ENCODE peak calls at places on chromosome X, in ten cellular contexts. J is GM13976, G is adrenal gland, U is HFF-Myc, N is fibroblast of lung, K is astrocyte, I is GM12878, A is cardiac fibroblast, L is astrocyte of the spinal cord, C is HCT116. T is an unnamed sample.

GRCh38 chrX:40166582-40166981 is 68.8 kb upstream of the BCOR start:
- DNase-seq in J (no peak), G (no peak), U (no peak), N (no peak), K (no peak), I (no peak), A (peak), L (peak), C (no peak), T (no peak)

GRCh38 chrX:20913760-20914159 is 460.5 kb upstream of the CNKSR2 start:
- DNase-seq in J (no peak), G (no peak), U (no peak), N (no peak), K (no peak), I (no peak), A (no peak), L (no peak), C (no peak), T (no peak)

GRCh38 chrX:47191331-47191730 is 2.3 kb upstream of the UBA1 start:
- DNase-seq in J (no peak), G (no peak), U (no peak), N (no peak), K (no peak), I (no peak), A (no peak), L (no peak), C (peak), T (no peak)

GRCh38 chrX:40145670-40146470 is 48.1 kb upstream of the BCOR start:
- DNase-seq in J (no peak), G (no peak), U (no peak), N (no peak), K (no peak), I (no peak), A (no peak), L (no peak), C (no peak), T (no peak)

GRCh38 chrX:39016551-39016950 is 215.3 kb downstream of the MID1IP1 start:
- DNase-seq in J (no peak), G (no peak), U (no peak), N (no peak), K (no peak), I (no peak), A (no peak), L (no peak), C (no peak), T (no peak)

GRCh38 chrX:31931225-31931624 is 859.4 kb upstream of the FTHL17 start:
- DNase-seq in J (no peak), G (no peak), U (no peak), N (peak), K (peak), I (no peak), A (peak), L (peak), C (no peak), T (no peak)

GRCh38 chrX:71296806-71297205 is 4.7 kb upstream of the ITGB1BP2 start:
- DNase-seq in J (no peak), G (no peak), U (no peak), N (no peak), K (no peak), I (no peak), A (no peak), L (no peak), C (no peak), T (no peak)

GRCh38 chrX:71950066-71950465 is 39.4 kb downstream of the NHSL2 start:
- DNase-seq in J (no peak), G (no peak), U (no peak), N (no peak), K (no peak), I (no peak), A (no peak), L (no peak), C (no peak), T (no peak)

GRCh38 chrX:68416592-68416991 is 16.7 kb downstream of the OPHN1 start:
- DNase-seq in J (no peak), G (no peak), U (no peak), N (peak), K (peak), I (no peak), A (peak), L (peak), C (no peak), T (no peak)

GRCh38 chrX:40012039-40012799 is 85.5 kb downstream of the BCOR start:
- DNase-seq in J (peak), G (peak), U (no peak), N (peak), K (peak), I (no peak), A (peak), L (peak), C (no peak), T (no peak)

DNA sequence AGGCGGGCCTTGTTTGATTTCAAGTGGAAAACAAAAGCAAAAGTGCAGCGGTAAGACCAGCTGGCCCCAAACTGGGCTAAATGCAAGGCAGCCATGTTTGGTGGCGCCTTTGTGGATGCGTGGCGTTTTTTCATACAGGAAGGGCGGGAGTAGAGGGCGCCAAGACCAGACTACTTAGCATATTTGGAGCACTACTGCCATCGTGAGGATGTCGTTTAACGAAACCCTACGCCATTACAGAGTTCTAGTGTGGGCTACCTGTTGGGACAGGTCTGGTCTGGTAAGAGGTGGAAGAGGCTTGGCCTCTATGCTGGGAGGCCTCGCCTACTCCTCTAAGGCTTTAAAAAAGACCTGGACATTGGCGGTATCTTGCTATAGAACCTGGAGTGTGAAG is 230.7 kb upstream of the STK26 start:
- DNase-seq in J (no peak), G (peak), U (no peak), N (peak), K (peak), I (peak), A (no peak), L (peak), C (no peak), T (peak)
- TF ChIP-seq CTCF in J (peak), G (no peak), U (no peak), N (no peak), K (no peak), I (peak), A (no peak), L (peak), C (no peak), T (peak)

GRCh38 chrX:42189601-42190000 is 266.2 kb upstream of the CASK start:
- DNase-seq in J (no peak), G (no peak), U (no peak), N (no peak), K (no peak), I (no peak), A (no peak), L (peak), C (no peak), T (no peak)

DNA sequence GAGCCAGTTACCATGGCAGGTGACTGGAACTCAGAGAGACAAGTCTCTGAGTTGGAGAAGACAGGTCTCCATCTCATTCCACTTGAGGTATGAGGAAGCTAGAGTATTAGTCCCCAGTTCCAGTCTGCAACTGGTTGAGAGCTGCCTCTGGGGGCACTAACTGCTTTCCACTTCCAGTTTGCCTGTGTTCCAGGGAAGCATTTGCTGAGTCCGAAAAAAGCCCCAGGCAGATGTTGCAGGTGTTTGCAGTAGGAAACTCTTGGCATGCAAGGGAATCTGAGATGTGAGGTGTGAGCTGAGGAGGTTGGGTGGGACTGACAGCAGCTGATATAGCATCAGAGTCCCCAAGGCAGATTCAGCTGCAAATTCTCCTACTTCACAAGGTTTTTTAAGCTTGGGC is 272.2 kb upstream of the CASK start:
- DNase-seq in J (no peak), G (no peak), U (no peak), N (no peak), K (no peak), I (no peak), A (no peak), L (no peak), C (no peak), T (no peak)
- TF ChIP-seq CTCF in J (no peak), G (no peak), U (no peak), N (no peak), K (no peak), I (no peak), A (no peak), L (no peak), C (no peak), T (no peak)

DNA sequence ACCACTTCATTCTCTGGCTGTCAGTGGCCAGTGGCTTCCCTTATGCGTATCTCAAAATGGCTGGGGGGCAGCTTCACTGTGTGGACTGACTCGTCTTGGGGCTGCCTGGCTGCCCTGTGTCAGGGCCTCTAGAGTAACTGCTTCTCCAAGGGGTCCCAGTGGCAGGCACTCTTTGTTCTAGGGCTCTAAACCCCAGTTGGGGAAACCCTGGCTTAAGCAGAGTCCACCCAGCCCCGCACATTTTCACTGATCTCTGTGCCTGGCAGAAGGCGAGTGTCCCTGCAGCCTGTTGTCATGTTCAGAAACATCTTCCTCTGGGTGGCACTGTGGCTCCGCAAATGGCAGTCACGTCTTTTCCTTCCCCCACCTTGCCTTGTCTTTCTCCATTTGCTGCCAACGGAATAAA is 59.7 kb downstream of the NBDY start:
- DNase-seq in J (peak), G (no peak), U (no peak), N (no peak), K (no peak), I (no peak), A (peak), L (peak), C (no peak), T (no peak)
- TF ChIP-seq CTCF in J (peak), G (peak), U (no peak), N (no peak), K (no peak), I (peak), A (no peak), L (peak), C (peak), T (no peak)

GRCh38 chrX:137352101-137352660 is 213.7 kb upstream of the ZIC3 start:
- DNase-seq in J (no peak), G (no peak), U (no peak), N (no peak), K (no peak), I (no peak), A (no peak), L (no peak), C (no peak), T (no peak)
- TF ChIP-seq CTCF in J (no peak), G (no peak), U (no peak), N (no peak), K (no peak), I (peak), A (no peak), L (no peak), C (no peak), T (no peak)